ENCODE peak calls at places on chromosomes 11 and 22, in eight cellular contexts. J, A, T, I, X, D, S and Q are unnamed samples.

GRCh38 chr22:27726726-27727449 is 74.7 kb downstream of the MN1 start:
- DNase-seq in J (no peak), A (no peak), T (no peak), I (no peak), X (peak; percentile 78), D (no peak), S (no peak), Q (no peak)

GRCh38 chr11:111792314-111792713 is 26.1 kb upstream of the PPP2R1B start:
- DNase-seq in J (no peak), A (no peak), T (no peak), I (no peak), X (no peak), D (no peak), S (no peak), Q (no peak)

GRCh38 chr11:124467376-124468061 is 22.0 kb upstream of the OR8B8 start:
- DNase-seq in J (no peak), A (no peak), T (no peak), I (no peak), X (peak; percentile 90), D (no peak), S (no peak), Q (no peak)

GRCh38 chr11:68735125-68735524 is 16.2 kb downstream of the TESMIN start:
- DNase-seq in J (no peak), A (no peak), T (no peak), I (no peak), X (no peak), D (no peak), S (no peak), Q (no peak)

GRCh38 chr22:19121631-19122142 is 525 bp downstream of the DGCR2 start:
- DNase-seq in J (peak; percentile 14), A (peak; percentile 19), T (peak; percentile 75), I (peak; percentile 33), X (peak; percentile 30), D (peak; percentile 37), S (peak; percentile 64), Q (peak; percentile 57)

GRCh38 chr22:38427940-38428339 is 27.1 kb downstream of the KCNJ4 start:
- DNase-seq in J (no peak), A (no peak), T (no peak), I (no peak), X (no peak), D (no peak), S (no peak), Q (no peak)

GRCh38 chr11:48019230-48019584 is 38.8 kb downstream of the PTPRJ start:
- DNase-seq in J (no peak), A (no peak), T (no peak), I (no peak), X (peak; percentile 44), D (no peak), S (no peak), Q (no peak)

GRCh38 chr11:63870351-63871197 is 31.7 kb downstream of the MARK2 start:
- DNase-seq in J (no peak), A (no peak), T (no peak), I (no peak), X (no peak), D (no peak), S (no peak), Q (no peak)

GRCh38 chr11:12889243-12889642 is 119.9 kb upstream of the RASSF10 start:
- DNase-seq in J (no peak), A (no peak), T (no peak), I (no peak), X (peak; percentile 88), D (no peak), S (no peak), Q (no peak)

GRCh38 chr11:75351541-75352416 is at the start of gene ARRB1:
- DNase-seq in J (peak; percentile 35), A (peak; percentile 68), T (peak; percentile 69), I (peak; percentile 65), X (peak; percentile 70), D (peak; percentile 58), S (peak; percentile 75), Q (peak; percentile 90)

GRCh38 chr11:116507849-116508695 is 264.7 kb downstream of the BUD13 start:
- DNase-seq in J (no peak), A (no peak), T (no peak), I (no peak), X (no peak), D (no peak), S (no peak), Q (no peak)

GRCh38 chr22:28015676-28016601 is 96.9 kb upstream of the PITPNB start:
- DNase-seq in J (no peak), A (no peak), T (no peak), I (no peak), X (peak; percentile 45), D (no peak), S (no peak), Q (no peak)

GRCh38 chr11:117096140-117096972 is 1.9 kb downstream of the SIK3 start:
- DNase-seq in J (no peak), A (peak; percentile 71), T (no peak), I (peak; percentile 36), X (no peak), D (peak; percentile 22), S (peak; percentile 82), Q (peak; percentile 83)

GRCh38 chr11:111982019-111982464 is 43.2 kb upstream of the DLAT start:
- DNase-seq in J (peak; percentile 23), A (peak; percentile 24), T (peak; percentile 90), I (peak; percentile 42), X (peak; percentile 58), D (peak; percentile 61), S (peak; percentile 72), Q (peak; percentile 91)

GRCh38 chr22:21446128-21446826 is 20.9 kb upstream of the TMEM191C start:
- DNase-seq in J (no peak), A (no peak), T (no peak), I (no peak), X (no peak), D (no peak), S (no peak), Q (peak; percentile 1)

GRCh38 chr11:1060410-1060809 is 14.3 kb upstream of the MUC2 start:
- DNase-seq in J (no peak), A (no peak), T (peak; percentile 10), I (no peak), X (no peak), D (no peak), S (no peak), Q (no peak)

GRCh38 chr22:44049369-44050231 is 25.5 kb downstream of the PARVB start:
- DNase-seq in J (no peak), A (no peak), T (no peak), I (no peak), X (no peak), D (no peak), S (no peak), Q (no peak)

GRCh38 chr11:125154380-125155099 is 10.0 kb upstream of the PKNOX2 start:
- DNase-seq in J (no peak), A (no peak), T (no peak), I (no peak), X (no peak), D (no peak), S (no peak), Q (peak; percentile 64)

GRCh38 chr11:8265681-8266241 is 2.1 kb upstream of the LMO1 start:
- DNase-seq in J (no peak), A (no peak), T (no peak), I (no peak), X (peak; percentile 14), D (no peak), S (no peak), Q (peak; percentile 34)

GRCh38 chr11:6638437-6638836 is 17.2 kb downstream of the DCHS1 start:
- DNase-seq in J (no peak), A (no peak), T (no peak), I (no peak), X (no peak), D (no peak), S (no peak), Q (no peak)

GRCh38 chr11:82533628-82534353 is 199.9 kb downstream of the FAM181B start:
- DNase-seq in J (no peak), A (no peak), T (no peak), I (no peak), X (no peak), D (no peak), S (no peak), Q (no peak)

GRCh38 chr11:69010964-69011623 is 2.0 kb downstream of the MRGPRF start:
- DNase-seq in J (no peak), A (no peak), T (peak; percentile 57), I (peak; percentile 57), X (peak; percentile 88), D (peak; percentile 38), S (peak; percentile 59), Q (no peak)

GRCh38 chr11:122167100-122167499 is 51.1 kb upstream of the BLID start:
- DNase-seq in J (no peak), A (no peak), T (no peak), I (no peak), X (peak; percentile 86), D (no peak), S (no peak), Q (no peak)

GRCh38 chr22:45366713-45367112 is 46.7 kb downstream of the SMC1B start:
- DNase-seq in J (no peak), A (no peak), T (no peak), I (no peak), X (no peak), D (no peak), S (no peak), Q (no peak)

GRCh38 chr11:96736591-96736990 is 346.8 kb downstream of the JRKL start:
- DNase-seq in J (no peak), A (no peak), T (no peak), I (no peak), X (peak; percentile 8), D (no peak), S (no peak), Q (no peak)